ENCODE peak calls at places on chromosomes 13 and 19, in five cellular contexts. N, J, T, P and A are unnamed samples.

GRCh38 chr19:2164020-2164988 is 571 bp downstream of the DOT1L start:
- DNase-seq in N (peak), J (peak), T (no peak), P (no peak), A (peak)

GRCh38 chr13:112722433-112723250 is 32.8 kb downstream of the ATP11A start:
- DNase-seq in N (no peak), J (no peak), T (no peak), P (no peak), A (peak)

GRCh38 chr19:46674416-46675178 is 13.6 kb upstream of the DACT3 start:
- DNase-seq in N (no peak), J (peak), T (no peak), P (no peak), A (no peak)

GRCh38 chr19:49686503-49687088 is 2.8 kb upstream of the ADM5 start:
- DNase-seq in N (no peak), J (no peak), T (no peak), P (no peak), A (no peak)

GRCh38 chr13:49828452-49828851 is 36.0 kb upstream of the KPNA3 start:
- DNase-seq in N (no peak), J (no peak), T (no peak), P (no peak), A (no peak)

GRCh38 chr19:45187421-45188100 is 9.0 kb downstream of the BLOC1S3 start:
- DNase-seq in N (peak), J (no peak), T (peak), P (no peak), A (no peak)

GRCh38 chr13:62296812-62297211 is 881.2 kb upstream of the PCDH20 start:
- DNase-seq in N (no peak), J (no peak), T (no peak), P (no peak), A (no peak)

GRCh38 chr19:19140476-19140875 is 2.2 kb upstream of the TMEM161A start:
- DNase-seq in N (no peak), J (no peak), T (no peak), P (no peak), A (no peak)

GRCh38 chr13:83220241-83220640 is 662.0 kb downstream of the SLITRK1 start:
- DNase-seq in N (no peak), J (no peak), T (no peak), P (no peak), A (no peak)